ENCODE peak calls at places on chromosomes 11 and 22, in ten cellular contexts. U, X, O, A, B, G, S, E, J and F are unnamed samples.

GRCh38 chr11:63868399-63869064 is 29.6 kb downstream of the MARK2 start:
- DNase-seq in O (no peak), E (no peak), S (no peak), J (peak), B (no peak), X (no peak), G (no peak), A (no peak), U (no peak), F (no peak)

GRCh38 chr22:49588739-49589138 is 238.9 kb downstream of the BRD1 start:
- DNase-seq in J (no peak), X (no peak), S (no peak), B (no peak), O (no peak), G (no peak), A (no peak), E (no peak), U (no peak), F (no peak)

GRCh38 chr11:87926250-87926970 is 248.8 kb downstream of the RAB38 start:
- DNase-seq in E (no peak), J (no peak), A (no peak), O (no peak), X (no peak), S (no peak), U (no peak), B (no peak), G (peak), F (peak)

GRCh38 chr11:122852071-122852831 is 14.0 kb downstream of the CRTAM start:
- DNase-seq in E (no peak), U (no peak), S (no peak), X (no peak), A (peak), O (no peak), J (no peak), G (peak), B (no peak), F (no peak)

GRCh38 chr22:35266277-35266676 is 9.0 kb downstream of the HMGXB4 start:
- DNase-seq in A (no peak), B (no peak), G (no peak), O (no peak), J (no peak), U (no peak), S (no peak), E (no peak), X (no peak), F (no peak)

GRCh38 chr11:125886997-125887372 is 483 bp upstream of the HYLS1 start:
- DNase-seq in J (no peak), O (peak), G (no peak), A (peak), B (no peak), E (no peak), X (no peak), U (peak), S (no peak), F (no peak)

GRCh38 chr11:115498354-115498753 is 5.9 kb downstream of the CADM1 start:
- DNase-seq in U (no peak), G (no peak), A (no peak), S (peak), J (no peak), O (no peak), B (peak), E (peak), X (no peak), F (no peak)

GRCh38 chr11:104380358-104380757 is 216.4 kb upstream of the PDGFD start:
- DNase-seq in E (no peak), A (no peak), S (no peak), O (no peak), G (no peak), B (no peak), J (no peak), X (no peak), U (no peak), F (no peak)

GRCh38 chr11:74686792-74687191 is 44.4 kb downstream of the CHRDL2 start:
- DNase-seq in E (no peak), G (peak), U (no peak), X (no peak), B (no peak), S (no peak), O (no peak), J (no peak), A (no peak), F (no peak)

GRCh38 chr11:48063424-48063978 is 83.1 kb downstream of the PTPRJ start:
- DNase-seq in A (no peak), O (no peak), X (no peak), U (no peak), B (no peak), E (no peak), G (peak), S (no peak), J (no peak), F (peak)

GRCh38 chr22:46610345-46610744 is 9.8 kb upstream of the GRAMD4 start:
- DNase-seq in G (no peak), A (no peak), B (no peak), J (no peak), X (no peak), S (no peak), U (no peak), O (no peak), E (no peak), F (no peak)

GRCh38 chr11:35511666-35512065 is 13.8 kb downstream of the PAMR1 start:
- DNase-seq in S (no peak), X (no peak), G (peak), J (no peak), B (no peak), E (no peak), A (no peak), O (no peak), U (no peak), F (peak)

GRCh38 chr22:35633520-35633919 is 14.7 kb upstream of the APOL6 start:
- DNase-seq in E (no peak), X (no peak), G (no peak), A (no peak), J (no peak), B (no peak), U (no peak), O (no peak), S (no peak), F (no peak)

GRCh38 chr22:42990131-42990838 is 24.7 kb downstream of the PACSIN2 start:
- DNase-seq in X (no peak), O (no peak), S (no peak), E (no peak), A (no peak), B (no peak), G (peak), J (no peak), U (no peak), F (peak)

GRCh38 chr22:33330534-33330933 is 272.4 kb upstream of the SYN3 start:
- DNase-seq in G (no peak), E (no peak), J (no peak), S (no peak), A (no peak), U (no peak), B (no peak), X (no peak), O (no peak), F (no peak)

GRCh38 chr11:8806974-8807373 is 104.0 kb upstream of the AKIP1 start:
- DNase-seq in E (no peak), G (no peak), O (no peak), S (no peak), U (no peak), J (no peak), A (peak), B (no peak), X (no peak), F (no peak)

GRCh38 chr11:117479372-117479771 is 151.7 kb downstream of the CEP164 start:
- DNase-seq in A (no peak), E (no peak), X (no peak), O (peak), B (no peak), U (no peak), J (no peak), G (no peak), S (no peak), F (no peak)

GRCh38 chr11:116478676-116479075 is 294.1 kb downstream of the BUD13 start:
- DNase-seq in E (no peak), A (no peak), J (no peak), S (no peak), G (no peak), X (no peak), O (no peak), U (no peak), B (no peak), F (no peak)

GRCh38 chr11:131099746-131100145 is 183.5 kb upstream of the SNX19 start:
- DNase-seq in G (no peak), B (no peak), A (no peak), S (no peak), J (no peak), X (no peak), O (no peak), U (no peak), E (no peak), F (no peak)